ENCODE peak calls at places on chromosome 10, in five cellular contexts. X is neuronal stem cell, H is tibial nerve, I is HepG2, V is thoracic aorta. J is an unnamed sample. For H3K27me3 and H3K4me1, the result is how much of the 10 kb centered on the place peaks cover.

GRCh38 chr10:53403688-53404087 is 631.1 kb upstream of the MBL2 start:
- DNase-seq in I (no peak), H (peak), X (no peak), V (no peak), J (no peak)

GRCh38 chr10:113488186-113488585 is 64.7 kb upstream of the HABP2 start:
- DNase-seq in V (no peak), H (no peak), X (no peak), I (no peak), J (no peak)

GRCh38 chr10:30784896-30785605 is 155.5 kb upstream of the LYZL2 start:
- DNase-seq in I (no peak), X (peak), V (peak), H (peak), J (peak)

GRCh38 chr10:100340948-100341847 is 5.8 kb upstream of the SCD start:
- DNase-seq in I (peak), V (no peak), H (no peak), X (no peak), J (no peak)

GRCh38 chr10:121722665-121723064 is 124.4 kb upstream of the FGFR2 start:
- DNase-seq in I (no peak), X (no peak), H (no peak), V (no peak), J (no peak)

GRCh38 chr10:104387130-104387888 is 33.7 kb downstream of the CFAP58 start:
- DNase-seq in I (no peak), X (no peak), H (no peak), V (no peak), J (no peak)

GRCh38 chr10:8659982-8660381 is 605.5 kb downstream of the GATA3 start:
- DNase-seq in V (no peak), X (no peak), I (no peak), H (no peak), J (no peak)

GRCh38 chr10:117167346-117168134 is 29.5 kb upstream of the VAX1 start:
- DNase-seq in X (no peak), I (no peak), V (no peak), H (no peak), J (no peak)

GRCh38 chr10:95308389-95309302 is 17.8 kb upstream of the PDLIM1 start:
- DNase-seq in I (peak), X (no peak), H (peak), V (peak), J (peak)

GRCh38 chr10:76026176-76026771 is 594.9 kb downstream of the LRMDA start:
- DNase-seq in V (no peak), H (no peak), X (no peak), I (peak), J (no peak)

GRCh38 chr10:117745301-117745700 is 202.8 kb downstream of the EMX2 start:
- DNase-seq in X (no peak), V (no peak), I (no peak), H (no peak), J (no peak)

GRCh38 chr10:15035385-15036301 is 8.1 kb upstream of the OLAH start:
- DNase-seq in H (peak), I (no peak), X (no peak), V (no peak), J (no peak)

DNA sequence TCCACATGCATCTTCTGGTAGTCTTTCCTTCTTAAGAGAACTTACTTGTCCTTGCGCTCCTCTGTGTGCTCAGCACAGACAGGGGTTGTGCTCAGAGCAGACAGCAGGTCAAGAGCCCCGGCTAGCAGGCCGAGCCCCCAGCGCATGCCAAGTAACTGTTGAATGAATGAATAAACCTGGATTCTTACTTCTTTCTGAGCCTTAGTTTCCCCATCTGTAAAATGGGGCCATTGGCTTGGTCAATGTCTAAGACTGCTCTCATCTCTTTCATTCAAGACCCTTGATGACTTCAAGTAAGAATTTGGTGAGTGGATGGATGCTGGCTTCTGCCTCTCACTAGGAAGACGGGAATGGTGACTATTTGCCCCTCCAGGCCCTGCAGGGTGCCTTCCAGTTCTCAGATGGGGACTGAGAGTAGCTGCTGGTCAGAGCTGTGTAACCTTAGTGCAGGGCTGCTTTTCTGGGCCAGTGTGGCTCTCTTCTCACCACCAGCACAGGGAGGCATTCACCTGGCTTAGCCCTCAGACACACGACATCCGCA is 78.1 kb downstream of the CDH23 start:
- DNase-seq in I (no peak), H (no peak), X (no peak), V (no peak), J (no peak)
- H3K4me3 ChIP-seq in I (no peak), H (no peak), X (no peak), V (no peak), J (no peak)

DNA sequence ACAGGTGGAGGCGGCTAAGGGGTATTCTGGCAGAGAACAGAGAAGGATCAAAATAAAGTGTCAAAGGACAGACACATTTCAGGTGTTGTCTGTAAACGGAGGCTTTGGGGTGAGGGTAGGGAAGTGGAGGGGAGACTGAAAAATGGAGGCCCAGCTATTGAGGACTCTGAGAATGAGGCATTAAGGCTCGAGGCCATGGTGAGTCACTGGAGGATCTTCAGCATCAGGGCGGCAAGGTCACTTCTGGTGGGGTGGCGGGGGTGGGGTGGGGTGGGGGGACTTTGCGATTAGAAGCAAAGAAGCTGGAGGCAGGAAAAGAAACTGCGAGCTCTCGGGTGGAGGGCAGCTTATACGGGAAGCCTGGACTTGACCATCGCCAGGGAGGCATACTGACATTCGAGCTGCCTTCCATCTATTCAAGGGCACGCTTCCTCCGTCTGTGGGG is 58.4 kb upstream of the PCGF5 start:
- DNase-seq in X (no peak), V (no peak), I (peak), H (no peak), J (no peak)
- H3K27me3 ChIP-seq in X (under half), V (under half), I (under half), H (under half), J (under half)

DNA sequence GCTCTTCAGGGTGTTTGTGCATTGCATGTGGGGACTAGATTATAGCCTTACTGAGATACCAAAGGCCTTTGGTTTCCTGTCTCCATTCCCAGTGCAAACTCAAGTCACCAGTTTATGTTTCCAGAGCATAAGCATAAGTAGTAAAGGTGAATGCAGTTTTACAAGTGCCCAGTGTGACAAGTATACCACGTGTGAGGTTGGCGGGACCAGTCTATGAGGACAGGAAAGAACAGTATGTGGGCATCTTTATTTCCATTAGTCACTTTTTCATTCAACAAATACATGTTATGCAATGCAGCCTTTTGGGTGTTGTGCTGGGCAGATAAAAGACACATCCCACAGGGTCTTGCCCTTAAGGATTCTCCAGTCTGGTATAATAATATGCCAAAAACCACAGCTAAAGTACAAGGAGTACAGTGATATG is 146.5 kb downstream of the ARID5B start:
- DNase-seq in H (peak), V (no peak), X (no peak), I (peak), J (no peak)
- H3K4me1 ChIP-seq in H (half or more), V (half or more), X (under half), I (half or more), J (half or more)

GRCh38 chr10:97428572-97428981 is 2.6 kb downstream of the PGAM1 start:
- DNase-seq in I (no peak), H (no peak), V (no peak), X (no peak), J (no peak)
- H3K4me3 ChIP-seq in I (peak), H (no peak), V (peak), X (peak), J (peak)

J was measured in suprapubic skin.